ENCODE peak calls at places on chromosome 9, in ten cellular contexts. G is T-helper 9 cell; K is H4; W is HepG2; Q is fibroblast of pulmonary artery; T is CD8-positive, alpha-beta memory T cell; B is kidney tubule cell; F is activated T-cell treated with anti-CD3 and anti-CD28 coated beads for 1 hour; C is endothelial cell of umbilical vein; V is psoas muscle. N is an unnamed sample.

GRCh38 chr9:4170231-4170630 is 129.6 kb downstream of the GLIS3 start:
- DNase-seq in G (no peak), K (no peak), W (no peak), Q (no peak), T (no peak), B (peak; percentile 39), F (no peak), C (no peak), V (no peak), N (no peak)

GRCh38 chr9:1775230-1775629 is 239.9 kb upstream of the SMARCA2 start:
- DNase-seq in G (no peak), K (no peak), W (no peak), Q (no peak), T (no peak), B (no peak), F (no peak), C (no peak), V (no peak), N (no peak)

GRCh38 chr9:20447291-20447690 is 175.0 kb downstream of the MLLT3 start:
- DNase-seq in G (no peak), K (no peak), W (peak; percentile 8), Q (no peak), T (no peak), B (no peak), F (no peak), C (no peak), V (no peak), N (no peak)

GRCh38 chr9:28915256-28915930 is 1342.1 kb upstream of the C9orf72 start:
- DNase-seq in G (no peak), K (no peak), W (no peak), Q (no peak), T (no peak), B (peak; percentile 90), F (no peak), C (no peak), V (no peak), N (no peak)

GRCh38 chr9:16202913-16203734 is 650.3 kb downstream of the CCDC171 start:
- DNase-seq in G (no peak), K (peak; percentile 21), W (no peak), Q (peak; percentile 86), T (no peak), B (peak; percentile 93), F (no peak), C (peak; percentile 19), V (no peak), N (no peak)

GRCh38 chr9:112861638-112862555 is 28.8 kb downstream of the SLC46A2 start:
- DNase-seq in G (no peak), K (no peak), W (no peak), Q (peak; percentile 69), T (no peak), B (no peak), F (no peak), C (peak; percentile 27), V (no peak), N (no peak)

GRCh38 chr9:38360880-38361836 is 31.3 kb upstream of the ALDH1B1 start:
- DNase-seq in G (no peak), K (no peak), W (no peak), Q (no peak), T (no peak), B (peak; percentile 55), F (no peak), C (no peak), V (no peak), N (no peak)

GRCh38 chr9:109901191-109901590 is 121.2 kb downstream of the PALM2AKAP2 start:
- DNase-seq in G (no peak), K (no peak), W (no peak), Q (peak; percentile 72), T (no peak), B (no peak), F (no peak), C (no peak), V (no peak), N (no peak)

GRCh38 chr9:6184749-6185645 is 30.6 kb upstream of the IL33 start:
- DNase-seq in G (no peak), K (no peak), W (no peak), Q (peak; percentile 87), T (no peak), B (no peak), F (no peak), C (peak; percentile 63), V (no peak), N (no peak)

GRCh38 chr9:88960632-88961031 is 30.6 kb upstream of the S1PR3 start:
- DNase-seq in G (no peak), K (no peak), W (no peak), Q (no peak), T (no peak), B (no peak), F (no peak), C (no peak), V (no peak), N (no peak)

GRCh38 chr9:35436940-35437339 is 53.0 kb upstream of the RUSC2 start:
- DNase-seq in G (no peak), K (no peak), W (no peak), Q (no peak), T (no peak), B (no peak), F (no peak), C (no peak), V (no peak), N (no peak)

GRCh38 chr9:92468206-92468605 is 14.1 kb downstream of the ASPN start:
- DNase-seq in G (no peak), K (no peak), W (no peak), Q (no peak), T (no peak), B (peak; percentile 74), F (no peak), C (no peak), V (no peak), N (no peak)

N was measured in CD8-positive, alpha-beta T cell.